ENCODE peak calls at places on chromosomes 11 and 22, in four cellular contexts. One of them, this sample, is unnamed. For H3K4me1, the result is how much of the 10 kb centered on the place peaks cover.

GRCh38 chr11:76025068-76025467 is 181.2 kb downstream of the WNT11 start:
- DNase-seq in Panc1: no peak
- DNase-seq in cardiac muscle cell: no peak
- DNase-seq in Peyer's patch: no peak
- DNase-seq in this sample: peak

GRCh38 chr11:70399681-70400112 is 1.4 kb downstream of the CTTN start:
- DNase-seq in Panc1: peak
- DNase-seq in cardiac muscle cell: peak
- DNase-seq in Peyer's patch: peak
- DNase-seq in this sample: peak

GRCh38 chr11:35873721-35874120 is 70.1 kb upstream of the LDLRAD3 start:
- DNase-seq in Panc1: no peak
- DNase-seq in cardiac muscle cell: no peak
- DNase-seq in Peyer's patch: no peak
- DNase-seq in this sample: no peak

GRCh38 chr11:131668867-131669780 is 298.7 kb downstream of the NTM start:
- DNase-seq in Panc1: no peak
- DNase-seq in cardiac muscle cell: peak
- DNase-seq in Peyer's patch: peak
- DNase-seq in this sample: peak

GRCh38 chr11:132123449-132123848 is 753.0 kb downstream of the NTM start:
- DNase-seq in Panc1: no peak
- DNase-seq in cardiac muscle cell: no peak
- DNase-seq in Peyer's patch: no peak
- DNase-seq in this sample: no peak

GRCh38 chr11:59528741-59529140 is 17.4 kb downstream of the OR4D9 start:
- DNase-seq in Panc1: no peak
- DNase-seq in cardiac muscle cell: no peak
- DNase-seq in Peyer's patch: no peak
- DNase-seq in this sample: no peak

GRCh38 chr11:47233989-47234668 is 14.5 kb downstream of the ACP2 start:
- DNase-seq in Panc1: peak
- DNase-seq in cardiac muscle cell: no peak
- DNase-seq in Peyer's patch: no peak
- DNase-seq in this sample: no peak

GRCh38 chr11:1847941-1848639 is 4.8 kb upstream of the LSP1 start:
- DNase-seq in Panc1: no peak
- DNase-seq in cardiac muscle cell: no peak
- DNase-seq in Peyer's patch: no peak
- DNase-seq in this sample: no peak

GRCh38 chr11:66668653-66669430 is 8.8 kb downstream of the RBM4B start:
- DNase-seq in Panc1: no peak
- DNase-seq in cardiac muscle cell: no peak
- DNase-seq in Peyer's patch: no peak
- DNase-seq in this sample: no peak

GRCh38 chr11:128103278-128103873 is 484.0 kb downstream of the ETS1 start:
- DNase-seq in Panc1: no peak
- DNase-seq in cardiac muscle cell: no peak
- DNase-seq in Peyer's patch: no peak
- DNase-seq in this sample: no peak

GRCh38 chr11:3200388-3201111 is 18.1 kb downstream of the MRGPRG start:
- DNase-seq in Panc1: no peak
- DNase-seq in cardiac muscle cell: no peak
- DNase-seq in Peyer's patch: no peak
- DNase-seq in this sample: no peak

GRCh38 chr11:134489728-134490127 is 77.7 kb upstream of the B3GAT1 start:
- DNase-seq in Panc1: no peak
- DNase-seq in cardiac muscle cell: no peak
- DNase-seq in Peyer's patch: no peak
- DNase-seq in this sample: no peak

GRCh38 chr22:35987994-35988393 is 40.6 kb downstream of the RBFOX2 start:
- DNase-seq in Panc1: no peak
- DNase-seq in cardiac muscle cell: no peak
- DNase-seq in Peyer's patch: no peak
- DNase-seq in this sample: no peak

GRCh38 chr11:2759228-2760195 is 59.7 kb upstream of the KCNQ1OT1 start:
- DNase-seq in Panc1: no peak
- DNase-seq in cardiac muscle cell: no peak
- DNase-seq in Peyer's patch: peak
- DNase-seq in this sample: no peak

GRCh38 chr11:73530109-73530508 is 67.8 kb downstream of the FAM168A start:
- DNase-seq in Panc1: no peak
- DNase-seq in cardiac muscle cell: peak
- DNase-seq in Peyer's patch: peak
- DNase-seq in this sample: peak

GRCh38 chr22:29202231-29203192 is 3.2 kb upstream of the EMID1 start:
- DNase-seq in Panc1: no peak
- DNase-seq in cardiac muscle cell: no peak
- DNase-seq in Peyer's patch: peak
- DNase-seq in this sample: peak

GRCh38 chr11:61766353-61766841 is 14.0 kb downstream of the MYRF start:
- DNase-seq in Panc1: no peak
- DNase-seq in cardiac muscle cell: no peak
- DNase-seq in Peyer's patch: no peak
- DNase-seq in this sample: no peak

GRCh38 chr11:22169833-22170232 is 23.1 kb upstream of the ANO5 start:
- DNase-seq in Panc1: no peak
- DNase-seq in cardiac muscle cell: no peak
- DNase-seq in Peyer's patch: no peak
- DNase-seq in this sample: no peak

GRCh38 chr11:126918556-126918955 is 82.0 kb downstream of the KIRREL3 start:
- DNase-seq in Panc1: no peak
- DNase-seq in cardiac muscle cell: no peak
- DNase-seq in Peyer's patch: no peak
- DNase-seq in this sample: no peak

GRCh38 chr11:45212566-45213315 is 66.3 kb downstream of the PRDM11 start:
- DNase-seq in Panc1: no peak
- DNase-seq in cardiac muscle cell: peak
- DNase-seq in Peyer's patch: no peak
- DNase-seq in this sample: peak

GRCh38 chr22:45082795-45083194 is 73.0 kb upstream of the PHF21B start:
- DNase-seq in Panc1: no peak
- DNase-seq in cardiac muscle cell: no peak
- DNase-seq in Peyer's patch: no peak
- DNase-seq in this sample: peak

GRCh38 chr11:134535029-134536025 is 123.3 kb upstream of the B3GAT1 start:
- DNase-seq in Panc1: no peak
- DNase-seq in cardiac muscle cell: no peak
- DNase-seq in Peyer's patch: peak
- DNase-seq in this sample: no peak

GRCh38 chr11:64660706-64661105 is 62.3 kb downstream of the NRXN2 start:
- DNase-seq in Panc1: no peak
- DNase-seq in cardiac muscle cell: no peak
- DNase-seq in Peyer's patch: no peak
- DNase-seq in this sample: no peak
- H3K4me3 ChIP-seq in Panc1: no peak
- H3K4me3 ChIP-seq in cardiac muscle cell: no peak
- H3K4me3 ChIP-seq in Peyer's patch: no peak
- H3K4me3 ChIP-seq in this sample: no peak

DNA sequence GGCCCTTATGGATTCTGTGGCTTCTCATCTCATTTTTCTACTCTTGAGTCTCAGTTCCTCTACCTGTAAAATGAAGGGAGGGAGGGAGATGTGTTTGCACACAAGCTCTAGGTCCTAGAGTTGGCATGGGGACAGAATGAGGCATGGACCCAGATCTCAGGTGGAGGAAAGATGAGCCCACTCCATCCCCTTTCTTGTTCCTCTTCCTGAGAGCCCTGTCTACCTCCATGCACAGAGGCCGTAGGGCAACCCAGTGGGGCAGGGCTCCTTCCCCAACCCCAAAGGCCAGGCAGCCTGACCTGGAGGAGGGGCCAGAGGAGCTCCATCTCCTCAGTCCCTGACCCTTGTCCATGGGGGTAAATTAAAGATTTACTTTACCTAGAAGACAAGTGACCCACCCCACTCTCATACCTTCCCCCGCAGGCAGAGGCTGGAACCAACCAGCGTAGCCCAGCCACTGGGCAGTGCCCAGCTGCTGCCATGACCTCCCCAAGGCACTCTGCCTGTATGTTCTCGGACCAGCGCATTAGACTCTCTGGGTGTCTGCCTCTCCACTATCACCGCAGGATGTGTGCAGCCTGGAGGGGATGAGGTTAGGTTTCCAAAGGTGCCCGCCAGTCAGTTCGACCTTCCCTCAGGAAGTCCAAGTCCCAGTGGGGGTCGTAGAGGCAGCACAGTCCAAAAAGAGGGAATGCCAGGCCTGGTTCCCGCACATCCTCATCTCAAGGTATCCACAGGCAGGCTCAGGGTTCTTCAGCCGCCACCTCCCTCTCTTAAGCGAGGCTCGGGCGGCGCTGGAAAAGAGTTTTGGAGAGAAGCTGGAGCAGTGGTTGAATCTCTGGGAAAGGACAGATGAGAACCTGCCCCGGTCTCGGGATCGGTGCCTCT is 3.0 kb downstream of the SMTN start:
- DNase-seq in Panc1: no peak
- DNase-seq in cardiac muscle cell: no peak
- DNase-seq in Peyer's patch: no peak
- DNase-seq in this sample: no peak
- H3K4me1 ChIP-seq in Panc1: under half
- H3K4me1 ChIP-seq in cardiac muscle cell: under half
- H3K4me1 ChIP-seq in Peyer's patch: under half
- H3K4me1 ChIP-seq in this sample: under half

DNA sequence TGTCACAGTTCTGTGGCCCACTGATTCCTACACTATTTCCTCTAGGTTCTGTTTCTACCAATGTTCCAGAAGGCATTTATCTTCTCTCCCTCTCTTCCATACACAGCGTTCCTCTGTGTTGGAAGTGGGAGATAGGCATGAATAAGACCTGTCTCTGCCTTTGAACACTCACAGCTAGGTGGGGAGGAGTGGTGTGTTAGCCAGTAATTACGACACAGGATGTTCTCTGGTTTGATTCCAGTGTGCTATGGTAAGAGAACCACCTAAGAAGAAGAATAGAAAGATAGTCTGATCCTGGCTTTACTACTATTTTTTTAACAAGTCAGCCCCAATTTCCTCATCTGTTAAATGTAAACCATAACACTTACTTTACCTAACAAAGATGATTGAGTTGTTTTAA is 200.2 kb upstream of the MTMR2 start:
- DNase-seq in Panc1: no peak
- DNase-seq in cardiac muscle cell: no peak
- DNase-seq in Peyer's patch: no peak
- DNase-seq in this sample: no peak
- H3K4me3 ChIP-seq in Panc1: no peak
- H3K4me3 ChIP-seq in cardiac muscle cell: no peak
- H3K4me3 ChIP-seq in Peyer's patch: no peak
- H3K4me3 ChIP-seq in this sample: no peak

GRCh38 chr11:16979708-16980622 is 34.2 kb downstream of the PLEKHA7 start:
- DNase-seq in Panc1: no peak
- DNase-seq in cardiac muscle cell: no peak
- DNase-seq in Peyer's patch: no peak
- DNase-seq in this sample: no peak

GRCh38 chr11:16973565-16973964 is 40.6 kb downstream of the PLEKHA7 start:
- DNase-seq in Panc1: no peak
- DNase-seq in cardiac muscle cell: no peak
- DNase-seq in Peyer's patch: no peak
- DNase-seq in this sample: no peak

GRCh38 chr11:16978021-16978370 is 36.2 kb downstream of the PLEKHA7 start:
- DNase-seq in Panc1: no peak
- DNase-seq in cardiac muscle cell: no peak
- DNase-seq in Peyer's patch: no peak
- DNase-seq in this sample: no peak

GRCh38 chr11:16976360-16976759 is 37.9 kb downstream of the PLEKHA7 start:
- DNase-seq in Panc1: no peak
- DNase-seq in cardiac muscle cell: no peak
- DNase-seq in Peyer's patch: no peak
- DNase-seq in this sample: no peak

DNA sequence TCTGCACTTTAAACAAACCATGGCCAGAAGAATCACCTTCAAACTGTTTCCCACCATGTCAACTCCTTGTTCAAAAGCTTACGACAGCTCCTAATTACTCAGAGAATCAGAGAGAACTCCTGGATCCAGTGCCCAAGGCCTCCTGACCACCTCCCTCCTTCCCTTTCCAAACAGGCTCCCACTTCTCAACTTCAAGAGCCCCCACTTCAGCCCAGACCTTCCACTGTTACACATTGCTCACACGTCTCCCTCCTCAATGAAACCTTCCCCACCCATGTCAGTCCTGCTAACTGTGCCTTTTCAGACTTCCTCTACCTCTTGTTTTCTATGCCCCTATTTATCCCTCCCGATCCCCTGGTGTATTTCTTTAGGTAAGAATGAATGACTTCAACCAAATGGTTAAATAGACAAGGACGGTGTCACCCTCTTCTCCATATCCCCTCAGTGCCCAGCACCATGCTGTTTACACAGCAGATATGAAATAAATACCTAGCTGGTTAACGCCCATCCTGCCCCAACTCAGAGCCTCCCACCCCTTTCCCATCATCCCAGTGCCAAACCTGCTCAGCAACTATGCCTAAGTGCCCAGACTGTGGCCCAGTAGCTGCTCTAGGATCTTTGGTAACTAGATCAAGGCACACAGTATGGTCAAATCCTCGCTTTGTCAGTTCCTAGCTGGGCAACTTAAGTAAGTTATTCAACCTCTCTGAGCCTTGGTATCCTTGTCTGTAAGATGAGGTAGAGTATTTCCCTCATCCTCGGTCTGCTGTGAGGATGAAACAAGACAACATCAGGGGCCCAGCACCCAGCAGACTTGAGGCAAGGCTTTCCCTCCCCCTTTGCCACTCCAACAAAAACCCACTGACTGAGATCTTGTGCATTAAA is 36.8 kb downstream of the PLEKHA7 start:
- DNase-seq in Panc1: no peak
- DNase-seq in cardiac muscle cell: peak
- DNase-seq in Peyer's patch: no peak
- DNase-seq in this sample: no peak
- H3K4me1 ChIP-seq in Panc1: under half
- H3K4me1 ChIP-seq in cardiac muscle cell: under half
- H3K4me1 ChIP-seq in Peyer's patch: under half
- H3K4me1 ChIP-seq in this sample: under half

GRCh38 chr11:12043959-12044772 is 35.7 kb upstream of the DKK3 start:
- DNase-seq in Panc1: peak
- DNase-seq in cardiac muscle cell: peak
- DNase-seq in Peyer's patch: peak
- DNase-seq in this sample: peak
- H3K4me3 ChIP-seq in Panc1: peak
- H3K4me3 ChIP-seq in cardiac muscle cell: no peak
- H3K4me3 ChIP-seq in Peyer's patch: no peak
- H3K4me3 ChIP-seq in this sample: no peak